ENCODE peak calls at places on chromosomes 7 and 10, in ten cellular contexts. One of them, this sample, is unnamed.
A peak's percentile ranks its signal among the peaks of the same experiment; 100 is the strongest.

GRCh38 chr10:67780759-67781538 is 57.0 kb downstream of the DNAJC12 start:
- DNase-seq in transverse colon: no peak
- DNase-seq in hepatocyte: no peak
- DNase-seq in adrenal gland: no peak
- DNase-seq in neural crest cell: no peak
- DNase-seq in thoracic aorta: no peak
- DNase-seq in H9: no peak
- DNase-seq in progenitor cell of endocrine pancreas: no peak
- DNase-seq in CD4-positive, alpha-beta T cell: no peak
- DNase-seq in tibial artery: no peak
- DNase-seq in this sample: no peak

GRCh38 chr10:47402681-47403301 is 18.7 kb upstream of the ZNF488 start:
- DNase-seq in neural crest cell: no peak
- DNase-seq in H9: peak; percentile 84
- DNase-seq in progenitor cell of endocrine pancreas: no peak
- DNase-seq in transverse colon: peak; percentile 26
- DNase-seq in tibial artery: peak; percentile 41
- DNase-seq in adrenal gland: peak; percentile 90
- DNase-seq in hepatocyte: peak; percentile 77
- DNase-seq in thoracic aorta: no peak
- DNase-seq in CD4-positive, alpha-beta T cell: no peak
- DNase-seq in this sample: no peak

GRCh38 chr7:102464577-102465280 is at the start of the genes ALKBH4 and LRWD1:
- DNase-seq in thoracic aorta: peak; percentile 79
- DNase-seq in transverse colon: peak; percentile 95
- DNase-seq in hepatocyte: peak; percentile 97
- DNase-seq in H9: peak; percentile 88
- DNase-seq in adrenal gland: peak; percentile 97
- DNase-seq in progenitor cell of endocrine pancreas: peak; percentile 92
- DNase-seq in neural crest cell: peak; percentile 90
- DNase-seq in CD4-positive, alpha-beta T cell: peak; percentile 94
- DNase-seq in tibial artery: peak; percentile 92
- DNase-seq in this sample: peak; percentile 97

GRCh38 chr10:67790534-67791408 is 47.2 kb downstream of the DNAJC12 start:
- DNase-seq in transverse colon: no peak
- DNase-seq in thoracic aorta: no peak
- DNase-seq in tibial artery: no peak
- DNase-seq in CD4-positive, alpha-beta T cell: no peak
- DNase-seq in progenitor cell of endocrine pancreas: no peak
- DNase-seq in adrenal gland: no peak
- DNase-seq in hepatocyte: no peak
- DNase-seq in neural crest cell: no peak
- DNase-seq in H9: no peak
- DNase-seq in this sample: no peak

GRCh38 chr10:93542358-93542791 is 24.1 kb upstream of the FFAR4 start:
- DNase-seq in neural crest cell: no peak
- DNase-seq in thoracic aorta: no peak
- DNase-seq in CD4-positive, alpha-beta T cell: no peak
- DNase-seq in hepatocyte: peak; percentile 79
- DNase-seq in tibial artery: no peak
- DNase-seq in transverse colon: peak; percentile 80
- DNase-seq in H9: no peak
- DNase-seq in progenitor cell of endocrine pancreas: no peak
- DNase-seq in adrenal gland: peak; percentile 58
- DNase-seq in this sample: no peak

GRCh38 chr10:127041561-127041960 is 136.3 kb downstream of the DOCK1 start:
- DNase-seq in neural crest cell: no peak
- DNase-seq in transverse colon: no peak
- DNase-seq in progenitor cell of endocrine pancreas: no peak
- DNase-seq in CD4-positive, alpha-beta T cell: no peak
- DNase-seq in hepatocyte: no peak
- DNase-seq in adrenal gland: peak; percentile 20
- DNase-seq in tibial artery: no peak
- DNase-seq in thoracic aorta: no peak
- DNase-seq in H9: no peak
- DNase-seq in this sample: no peak

GRCh38 chr10:24381235-24382010 is 172.5 kb downstream of the KIAA1217 start:
- DNase-seq in neural crest cell: no peak
- DNase-seq in progenitor cell of endocrine pancreas: no peak
- DNase-seq in transverse colon: no peak
- DNase-seq in tibial artery: no peak
- DNase-seq in CD4-positive, alpha-beta T cell: no peak
- DNase-seq in adrenal gland: no peak
- DNase-seq in hepatocyte: no peak
- DNase-seq in H9: no peak
- DNase-seq in thoracic aorta: no peak
- DNase-seq in this sample: no peak

GRCh38 chr7:133773601-133774000 is 353.5 kb upstream of the LRGUK start:
- DNase-seq in hepatocyte: no peak
- DNase-seq in tibial artery: no peak
- DNase-seq in neural crest cell: no peak
- DNase-seq in transverse colon: no peak
- DNase-seq in adrenal gland: no peak
- DNase-seq in progenitor cell of endocrine pancreas: no peak
- DNase-seq in thoracic aorta: no peak
- DNase-seq in H9: no peak
- DNase-seq in CD4-positive, alpha-beta T cell: no peak
- DNase-seq in this sample: no peak

GRCh38 chr7:44647981-44648714 is 41.7 kb downstream of the OGDH start:
- DNase-seq in transverse colon: no peak
- DNase-seq in progenitor cell of endocrine pancreas: no peak
- DNase-seq in thoracic aorta: no peak
- DNase-seq in adrenal gland: peak; percentile 52
- DNase-seq in H9: no peak
- DNase-seq in neural crest cell: no peak
- DNase-seq in CD4-positive, alpha-beta T cell: no peak
- DNase-seq in hepatocyte: no peak
- DNase-seq in tibial artery: no peak
- DNase-seq in this sample: no peak
- TF ChIP-seq CTCF in transverse colon: no peak
- TF ChIP-seq CTCF in progenitor cell of endocrine pancreas: no peak
- TF ChIP-seq CTCF in thoracic aorta: no peak
- TF ChIP-seq CTCF in adrenal gland: no peak
- TF ChIP-seq CTCF in H9: no peak
- TF ChIP-seq CTCF in neural crest cell: no peak
- TF ChIP-seq CTCF in CD4-positive, alpha-beta T cell: no peak
- TF ChIP-seq CTCF in hepatocyte: no peak
- TF ChIP-seq CTCF in tibial artery: no peak
- TF ChIP-seq CTCF in this sample: no peak

GRCh38 chr10:49615721-49616120 is 1.9 kb downstream of the CHAT start:
- DNase-seq in H9: peak; percentile 15
- DNase-seq in progenitor cell of endocrine pancreas: no peak
- DNase-seq in tibial artery: no peak
- DNase-seq in adrenal gland: no peak
- DNase-seq in neural crest cell: no peak
- DNase-seq in transverse colon: no peak
- DNase-seq in hepatocyte: no peak
- DNase-seq in thoracic aorta: no peak
- DNase-seq in CD4-positive, alpha-beta T cell: no peak
- DNase-seq in this sample: no peak

GRCh38 chr10:49615213-49615612 is 1.4 kb downstream of the CHAT start:
- DNase-seq in progenitor cell of endocrine pancreas: no peak
- DNase-seq in H9: peak; percentile 16
- DNase-seq in adrenal gland: no peak
- DNase-seq in tibial artery: no peak
- DNase-seq in CD4-positive, alpha-beta T cell: no peak
- DNase-seq in neural crest cell: no peak
- DNase-seq in transverse colon: no peak
- DNase-seq in hepatocyte: no peak
- DNase-seq in thoracic aorta: no peak
- DNase-seq in this sample: no peak

GRCh38 chr10:49617281-49618020 is 3.6 kb downstream of the CHAT start:
- DNase-seq in thoracic aorta: no peak
- DNase-seq in H9: peak; percentile 15
- DNase-seq in transverse colon: no peak
- DNase-seq in adrenal gland: no peak
- DNase-seq in neural crest cell: no peak
- DNase-seq in CD4-positive, alpha-beta T cell: no peak
- DNase-seq in progenitor cell of endocrine pancreas: no peak
- DNase-seq in hepatocyte: no peak
- DNase-seq in tibial artery: no peak
- DNase-seq in this sample: no peak

GRCh38 chr10:49614242-49615198 is 683 bp downstream of the CHAT start:
- DNase-seq in CD4-positive, alpha-beta T cell: peak; percentile 6
- DNase-seq in hepatocyte: no peak
- DNase-seq in thoracic aorta: no peak
- DNase-seq in H9: peak; percentile 32
- DNase-seq in adrenal gland: no peak
- DNase-seq in tibial artery: no peak
- DNase-seq in progenitor cell of endocrine pancreas: no peak
- DNase-seq in neural crest cell: no peak
- DNase-seq in transverse colon: no peak
- DNase-seq in this sample: peak; percentile 1

DNA sequence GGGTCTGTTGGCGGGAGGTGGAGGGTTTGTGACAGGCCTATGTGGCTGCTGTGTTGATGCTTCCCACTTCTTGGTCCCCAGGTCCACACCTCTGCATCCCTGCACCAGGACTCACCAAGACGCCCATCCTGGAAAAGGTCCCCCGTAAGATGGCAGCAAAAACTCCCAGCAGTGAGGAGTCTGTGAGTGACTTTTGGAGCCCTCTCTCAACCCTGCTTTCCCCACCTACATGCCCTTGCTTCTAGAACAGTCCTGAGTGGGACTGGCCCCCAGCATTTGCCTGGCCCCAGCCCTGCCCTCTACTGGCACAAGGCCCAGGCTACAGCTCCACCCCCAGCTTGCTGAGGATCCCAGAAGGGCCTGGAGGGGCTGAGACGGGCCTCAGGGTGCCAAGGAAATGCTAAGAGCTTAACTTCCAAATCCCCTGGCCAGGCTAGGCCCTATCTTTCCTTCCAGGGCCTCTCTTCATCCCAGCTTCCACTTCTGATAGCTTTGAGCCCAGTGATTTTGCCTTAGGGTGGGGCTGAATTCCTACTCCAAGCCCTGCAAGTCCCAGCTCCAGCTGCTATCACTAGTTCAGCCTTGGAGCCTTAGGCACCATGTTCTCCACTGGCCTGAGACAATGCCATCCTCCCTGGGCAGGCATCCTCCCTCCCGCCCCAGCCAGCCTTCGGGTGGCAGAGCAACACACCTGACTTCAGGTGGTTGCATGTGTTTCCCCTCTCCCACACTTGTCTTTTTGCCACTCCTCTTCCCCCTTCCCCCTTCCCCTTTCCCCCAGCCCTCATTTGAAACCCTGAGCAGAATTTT is 2.8 kb downstream of the CHAT start:
- DNase-seq in hepatocyte: no peak
- DNase-seq in tibial artery: no peak
- DNase-seq in thoracic aorta: no peak
- DNase-seq in CD4-positive, alpha-beta T cell: no peak
- DNase-seq in transverse colon: no peak
- DNase-seq in neural crest cell: no peak
- DNase-seq in progenitor cell of endocrine pancreas: no peak
- DNase-seq in H9: peak; percentile 30
- DNase-seq in adrenal gland: no peak
- DNase-seq in this sample: no peak
- TF ChIP-seq CTCF in hepatocyte: no peak
- TF ChIP-seq CTCF in tibial artery: no peak
- TF ChIP-seq CTCF in thoracic aorta: no peak
- TF ChIP-seq CTCF in CD4-positive, alpha-beta T cell: no peak
- TF ChIP-seq CTCF in transverse colon: no peak
- TF ChIP-seq CTCF in neural crest cell: no peak
- TF ChIP-seq CTCF in progenitor cell of endocrine pancreas: no peak
- TF ChIP-seq CTCF in H9: peak; percentile 42
- TF ChIP-seq CTCF in adrenal gland: no peak
- TF ChIP-seq CTCF in this sample: no peak

GRCh38 chr10:59285848-59286247 is 76.5 kb downstream of the FAM13C start:
- DNase-seq in thoracic aorta: no peak
- DNase-seq in progenitor cell of endocrine pancreas: no peak
- DNase-seq in H9: no peak
- DNase-seq in transverse colon: no peak
- DNase-seq in neural crest cell: no peak
- DNase-seq in adrenal gland: no peak
- DNase-seq in CD4-positive, alpha-beta T cell: no peak
- DNase-seq in tibial artery: no peak
- DNase-seq in hepatocyte: no peak
- DNase-seq in this sample: no peak

GRCh38 chr10:59287587-59287986 is 74.8 kb downstream of the FAM13C start:
- DNase-seq in thoracic aorta: no peak
- DNase-seq in CD4-positive, alpha-beta T cell: no peak
- DNase-seq in tibial artery: no peak
- DNase-seq in transverse colon: no peak
- DNase-seq in hepatocyte: no peak
- DNase-seq in progenitor cell of endocrine pancreas: no peak
- DNase-seq in H9: no peak
- DNase-seq in neural crest cell: no peak
- DNase-seq in adrenal gland: no peak
- DNase-seq in this sample: no peak

GRCh38 chr10:59285073-59285472 is 77.3 kb downstream of the FAM13C start:
- DNase-seq in transverse colon: no peak
- DNase-seq in H9: no peak
- DNase-seq in tibial artery: no peak
- DNase-seq in thoracic aorta: no peak
- DNase-seq in adrenal gland: no peak
- DNase-seq in neural crest cell: no peak
- DNase-seq in hepatocyte: no peak
- DNase-seq in progenitor cell of endocrine pancreas: no peak
- DNase-seq in CD4-positive, alpha-beta T cell: no peak
- DNase-seq in this sample: no peak

GRCh38 chr10:59289809-59290208 is 72.5 kb downstream of the FAM13C start:
- DNase-seq in adrenal gland: no peak
- DNase-seq in neural crest cell: no peak
- DNase-seq in H9: no peak
- DNase-seq in thoracic aorta: no peak
- DNase-seq in CD4-positive, alpha-beta T cell: no peak
- DNase-seq in transverse colon: no peak
- DNase-seq in progenitor cell of endocrine pancreas: no peak
- DNase-seq in tibial artery: no peak
- DNase-seq in hepatocyte: no peak
- DNase-seq in this sample: no peak

DNA sequence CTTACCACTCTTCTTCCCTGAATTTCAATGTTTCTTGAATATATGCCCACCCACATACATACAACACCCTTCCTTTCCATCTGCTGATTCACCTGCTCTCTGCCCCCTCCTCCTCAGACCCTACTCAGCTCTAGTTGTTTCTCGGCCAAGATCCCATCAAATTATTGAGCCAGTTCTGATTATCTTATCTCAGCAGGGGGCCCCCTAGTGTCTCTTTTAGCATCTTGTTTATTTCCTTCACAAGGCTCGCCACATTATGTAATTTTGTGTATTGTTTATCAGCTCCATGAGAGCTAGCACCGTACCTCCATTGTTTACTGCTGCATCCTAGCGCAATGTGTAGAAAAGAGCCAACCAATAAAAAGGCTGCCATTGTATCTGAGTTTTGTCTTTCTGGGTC is 71.9 kb downstream of the FAM13C start:
- DNase-seq in transverse colon: no peak
- DNase-seq in thoracic aorta: no peak
- DNase-seq in tibial artery: no peak
- DNase-seq in H9: no peak
- DNase-seq in CD4-positive, alpha-beta T cell: no peak
- DNase-seq in hepatocyte: no peak
- DNase-seq in progenitor cell of endocrine pancreas: no peak
- DNase-seq in neural crest cell: no peak
- DNase-seq in adrenal gland: no peak
- DNase-seq in this sample: no peak
- TF ChIP-seq CTCF in transverse colon: no peak
- TF ChIP-seq CTCF in thoracic aorta: no peak
- TF ChIP-seq CTCF in tibial artery: no peak
- TF ChIP-seq CTCF in H9: no peak
- TF ChIP-seq CTCF in CD4-positive, alpha-beta T cell: no peak
- TF ChIP-seq CTCF in hepatocyte: no peak
- TF ChIP-seq CTCF in progenitor cell of endocrine pancreas: no peak
- TF ChIP-seq CTCF in neural crest cell: no peak
- TF ChIP-seq CTCF in adrenal gland: no peak
- TF ChIP-seq CTCF in this sample: no peak

DNA sequence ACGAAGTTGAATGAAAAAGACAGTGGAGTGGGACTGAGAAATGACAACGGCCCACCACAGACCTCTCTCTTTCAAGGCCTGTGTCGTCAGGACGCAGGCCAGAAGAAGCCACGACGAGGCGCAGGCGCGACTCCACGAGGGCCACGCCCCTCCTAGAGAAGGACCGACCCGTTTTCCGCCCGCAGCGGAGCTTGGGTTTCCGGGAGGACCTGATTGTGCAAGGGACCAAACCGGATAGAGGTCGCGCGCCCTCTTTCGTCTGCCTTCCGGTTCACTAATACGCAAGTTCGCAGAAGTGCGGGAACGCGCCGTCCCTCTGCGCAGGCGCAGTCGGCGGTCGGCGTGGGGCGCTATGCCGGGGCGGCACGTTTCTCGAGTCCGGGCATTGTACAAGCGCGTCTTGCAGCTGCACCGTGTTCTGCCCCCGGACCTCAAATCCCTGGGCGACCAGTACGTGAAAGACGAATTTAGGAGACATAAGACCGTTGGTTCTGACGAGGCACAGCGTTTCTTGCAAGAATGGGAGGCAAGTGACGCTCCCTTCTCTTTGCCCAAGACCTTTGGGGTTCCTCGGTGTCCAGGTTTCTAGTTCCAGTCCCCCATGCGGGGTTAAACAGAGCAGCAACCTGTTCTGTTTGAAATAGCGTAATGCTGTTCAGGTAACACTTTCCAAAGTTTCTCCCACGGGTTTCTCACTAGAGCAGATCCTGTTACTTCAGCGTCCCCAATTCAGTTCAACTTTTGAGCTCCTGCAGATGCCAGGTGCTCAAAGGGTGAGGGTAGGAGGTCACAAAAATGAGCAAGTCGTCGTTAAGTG is at the start of gene SDHAF3:
- DNase-seq in tibial artery: peak; percentile 92
- DNase-seq in progenitor cell of endocrine pancreas: peak; percentile 98
- DNase-seq in CD4-positive, alpha-beta T cell: peak; percentile 98
- DNase-seq in hepatocyte: peak; percentile 99
- DNase-seq in thoracic aorta: peak; percentile 82
- DNase-seq in H9: peak; percentile 99
- DNase-seq in adrenal gland: peak; percentile 99
- DNase-seq in transverse colon: peak; percentile 98
- DNase-seq in neural crest cell: peak; percentile 98
- DNase-seq in this sample: peak; percentile 99
- TF ChIP-seq CTCF in tibial artery: no peak
- TF ChIP-seq CTCF in progenitor cell of endocrine pancreas: peak; percentile 13
- TF ChIP-seq CTCF in CD4-positive, alpha-beta T cell: no peak
- TF ChIP-seq CTCF in hepatocyte: peak; percentile 12
- TF ChIP-seq CTCF in thoracic aorta: no peak
- TF ChIP-seq CTCF in H9: no peak
- TF ChIP-seq CTCF in adrenal gland: no peak
- TF ChIP-seq CTCF in transverse colon: no peak
- TF ChIP-seq CTCF in neural crest cell: peak; percentile 40
- TF ChIP-seq CTCF in this sample: no peak

This sample was measured in upper lobe of left lung.